ENCODE peak calls at places on chromosome 3, in eight cellular contexts. I, R, B, D, X, S, T and C are unnamed samples.

GRCh38 chr3:124833710-124834332 is 53.3 kb downstream of the ITGB5 start:
- DNase-seq in T (no peak), D (no peak), B (peak; percentile 54), R (no peak), X (no peak), S (no peak), I (no peak), C (no peak)

GRCh38 chr3:160475889-160476288 is 26.3 kb upstream of the TRIM59 start:
- DNase-seq in X (no peak), B (no peak), R (no peak), D (peak; percentile 50), S (no peak), T (no peak), I (no peak), C (no peak)

GRCh38 chr3:22117751-22118346 is 366.8 kb upstream of the ZNF385D start:
- DNase-seq in B (no peak), D (peak; percentile 73), X (peak; percentile 43), S (no peak), R (peak; percentile 61), T (no peak), I (peak; percentile 56), C (no peak)

GRCh38 chr3:168213920-168214319 is 118.2 kb upstream of the GOLIM4 start:
- DNase-seq in B (peak; percentile 12), S (no peak), D (no peak), X (peak; percentile 58), T (no peak), R (peak; percentile 1), I (no peak), C (no peak)

GRCh38 chr3:41102053-41102556 is 97.2 kb upstream of the CTNNB1 start:
- DNase-seq in B (peak; percentile 19), R (no peak), T (no peak), I (peak; percentile 99), X (no peak), D (no peak), S (no peak), C (no peak)

GRCh38 chr3:41159581-41160189 is 39.6 kb upstream of the CTNNB1 start:
- DNase-seq in T (no peak), I (peak; percentile 73), X (no peak), S (no peak), B (no peak), R (no peak), D (no peak), C (no peak)

GRCh38 chr3:50675179-50676030 is 678 bp downstream of the DOCK3 start:
- DNase-seq in I (no peak), S (peak; percentile 59), R (peak; percentile 80), X (no peak), D (no peak), B (no peak), T (peak; percentile 81), C (no peak)

GRCh38 chr3:23253214-23253613 is 50.1 kb downstream of the UBE2E2 start:
- DNase-seq in R (no peak), B (no peak), I (peak; percentile 50), D (no peak), X (peak; percentile 64), S (no peak), T (no peak), C (no peak)

GRCh38 chr3:123633530-123633929 is 48.7 kb upstream of the HACD2 start:
- DNase-seq in B (no peak), D (peak; percentile 76), T (no peak), R (no peak), X (no peak), S (no peak), I (no peak), C (no peak)

GRCh38 chr3:72816843-72817485 is 31.3 kb downstream of the SHQ1 start:
- DNase-seq in D (no peak), X (peak; percentile 68), R (no peak), B (no peak), T (no peak), I (no peak), S (no peak), C (no peak)

GRCh38 chr3:14209596-14210280 is 31.1 kb downstream of the LSM3 start:
- DNase-seq in D (peak; percentile 31), X (no peak), S (no peak), B (no peak), T (no peak), I (no peak), R (no peak), C (no peak)

GRCh38 chr3:50287262-50287661 is 5.0 kb downstream of the IFRD2 start:
- DNase-seq in S (no peak), I (no peak), D (no peak), T (no peak), B (no peak), X (no peak), R (no peak), C (no peak)

GRCh38 chr3:37537914-37538691 is 323.6 kb upstream of the CTDSPL start:
- DNase-seq in S (no peak), R (no peak), D (peak; percentile 18), T (no peak), B (no peak), X (no peak), I (no peak), C (no peak)

GRCh38 chr3:39205131-39205530 is 12.7 kb upstream of the XIRP1 start:
- DNase-seq in X (no peak), D (no peak), B (no peak), R (no peak), S (no peak), T (no peak), I (no peak), C (no peak)

GRCh38 chr3:101567528-101568317 is 6.1 kb downstream of the TRMT10C start:
- DNase-seq in X (no peak), T (no peak), D (peak; percentile 6), R (no peak), I (no peak), S (no peak), B (no peak), C (no peak)

GRCh38 chr3:31735667-31736066 is 202.9 kb downstream of the STT3B start:
- DNase-seq in R (no peak), I (no peak), X (no peak), D (no peak), T (no peak), S (no peak), B (no peak), C (no peak)

GRCh38 chr3:36380171-36381031 is at the start of gene STAC:
- DNase-seq in X (no peak), B (no peak), R (peak; percentile 67), S (peak; percentile 81), I (peak; percentile 32), T (peak; percentile 74), D (peak; percentile 8), C (no peak)

GRCh38 chr3:23640472-23641146 is 165.1 kb upstream of the UBE2E1 start:
- DNase-seq in T (no peak), X (no peak), B (no peak), R (no peak), I (no peak), S (no peak), D (no peak), C (no peak)

GRCh38 chr3:106376016-106376415 is 507.2 kb upstream of the CBLB start:
- DNase-seq in S (no peak), I (no peak), D (no peak), R (no peak), X (no peak), B (no peak), T (no peak), C (no peak)

GRCh38 chr3:178367817-178368617 is 168.2 kb upstream of the KCNMB2 start:
- DNase-seq in B (no peak), T (no peak), D (peak; percentile 14), S (no peak), I (peak; percentile 2), X (no peak), R (no peak), C (no peak)

GRCh38 chr3:43503067-43503728 is 118.6 kb downstream of the ANO10 start:
- DNase-seq in I (peak; percentile 36), R (peak; percentile 75), D (peak; percentile 56), T (no peak), X (peak; percentile 5), S (no peak), B (no peak), C (no peak)

GRCh38 chr3:185831195-185831594 is 6.4 kb upstream of the IGF2BP2 start:
- DNase-seq in I (no peak), D (no peak), B (no peak), R (no peak), X (no peak), S (no peak), T (no peak), C (no peak)

GRCh38 chr3:12891391-12891984 is 50.1 kb upstream of the RPL32 start:
- DNase-seq in R (no peak), S (no peak), B (no peak), D (no peak), X (no peak), T (no peak), I (no peak), C (no peak)
- H3K4me3 ChIP-seq in R (no peak overlapping the region), S (peak overlapping the region; percentile 22), B (peak overlapping the region; percentile 12), D (no peak overlapping the region), X (no peak overlapping the region), T (peak overlapping the region; percentile 12), I (no peak overlapping the region), C (no peak overlapping the region)

DNA sequence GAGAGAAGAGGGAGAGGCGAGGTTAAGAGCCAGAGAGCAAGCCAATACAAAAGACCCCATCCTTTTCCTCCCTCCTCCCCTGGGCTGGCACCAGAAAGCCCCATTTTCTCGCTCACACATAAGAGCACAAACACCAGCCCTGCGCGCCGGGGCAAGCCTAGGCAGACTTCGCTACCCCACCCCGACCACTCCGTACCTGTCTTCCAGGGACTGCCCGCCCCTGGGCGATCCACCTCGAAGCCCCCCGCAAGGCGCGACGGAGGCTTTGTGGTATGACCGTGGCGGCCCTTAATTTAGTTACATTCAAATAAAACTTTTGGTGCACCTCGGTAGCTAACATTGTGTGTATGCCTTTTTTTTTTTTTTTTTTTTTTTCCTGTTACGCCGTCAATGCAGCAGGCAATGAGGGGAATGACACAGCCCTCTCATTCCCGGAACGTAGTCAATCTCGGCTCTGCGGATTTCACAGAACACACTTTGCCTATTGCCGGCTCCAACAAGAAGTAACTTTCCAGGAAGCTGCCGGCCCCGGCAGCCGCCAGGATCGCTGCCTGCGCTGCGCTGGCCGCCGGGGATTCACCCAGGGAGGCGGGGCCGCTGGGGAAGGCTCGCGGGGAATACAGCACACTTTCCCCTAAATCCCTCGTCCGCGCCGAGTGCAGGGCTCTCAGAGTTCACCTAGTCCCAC is 7.7 kb downstream of the BCL6 start:
- DNase-seq in B (peak; percentile 64), R (peak; percentile 65), D (peak; percentile 69), I (peak; percentile 84), S (peak; percentile 88), X (no peak), T (peak; percentile 91), C (no peak)
- TF ChIP-seq CTCF in B (peak; percentile 34), R (no peak), D (peak; percentile 2), I (peak; percentile 11), S (no peak), X (no peak), T (no peak), C (no peak)

DNA sequence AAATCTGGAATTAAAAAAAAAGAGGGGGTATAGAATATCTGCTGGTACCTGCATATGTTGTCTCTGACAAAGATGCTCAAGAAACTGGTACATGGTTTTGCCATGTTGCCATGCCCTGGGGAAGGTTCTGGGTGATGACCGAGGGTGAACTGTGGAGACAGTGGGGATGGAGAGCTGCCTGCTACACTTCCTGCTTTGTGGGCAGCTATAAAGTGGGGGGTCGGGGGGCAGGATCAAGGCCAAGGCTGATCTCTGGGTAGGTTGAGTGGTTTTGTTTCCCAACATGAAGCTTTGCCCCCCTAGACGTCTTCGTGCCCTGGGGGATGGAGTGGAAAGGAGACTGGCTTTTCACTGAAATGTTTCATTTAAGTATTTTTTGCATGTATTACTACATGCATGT is 74.6 kb downstream of the IQSEC1 start:
- DNase-seq in B (no peak), D (no peak), S (no peak), T (peak; percentile 75), I (no peak), X (no peak), R (no peak), C (no peak)
- H3K4me3 ChIP-seq in B (no peak overlapping the region), D (no peak overlapping the region), S (no peak overlapping the region), T (no peak overlapping the region), I (no peak overlapping the region), X (no peak overlapping the region), R (no peak overlapping the region), C (no peak overlapping the region)

GRCh38 chr3:197680955-197681521 is 55.7 kb downstream of the RUBCN start:
- DNase-seq in S (no peak), B (no peak), X (no peak), I (no peak), D (no peak), T (no peak), R (peak; percentile 33), C (no peak)
- TF ChIP-seq CTCF in S (no peak), B (no peak), X (no peak), I (no peak), D (no peak), T (no peak), R (peak; percentile 68), C (no peak)